ENCODE peak calls at places on chromosome 7, in four cellular contexts. T is iPS DF 6.9; P is prostate gland; N is naive thymus-derived CD4-positive, alpha-beta T cell. G is an unnamed sample.

GRCh38 chr7:116672596-116673503 is 854 bp downstream of the MET start:
- DNase-seq in T (no peak), P (peak; percentile 19), N (no peak), G (peak; percentile 27)

GRCh38 chr7:138951953-138952352 is 29.2 kb downstream of the KIAA1549 start:
- DNase-seq in T (no peak), P (no peak), N (no peak), G (no peak)

GRCh38 chr7:70417061-70417655 is 714.8 kb upstream of the GALNT17 start:
- DNase-seq in T (no peak), P (no peak), N (no peak), G (no peak)

GRCh38 chr7:76069238-76069638 is 21.3 kb downstream of the MDH2 start:
- DNase-seq in T (peak; percentile 54), P (peak; percentile 95), N (no peak), G (peak; percentile 89)

GRCh38 chr7:150362989-150363769 is 5.4 kb upstream of the REPIN1 start:
- DNase-seq in T (no peak), P (no peak), N (no peak), G (no peak)

GRCh38 chr7:27128034-27128433 is 2.5 kb downstream of the HOXA4 start:
- DNase-seq in T (no peak), P (no peak), N (no peak), G (no peak)

GRCh38 chr7:128019330-128019729 is 11.9 kb downstream of the LRRC4 start:
- DNase-seq in T (no peak), P (no peak), N (no peak), G (no peak)

GRCh38 chr7:128217972-128218652 is 23.0 kb upstream of the LEP start:
- DNase-seq in T (no peak), P (no peak), N (no peak), G (no peak)

GRCh38 chr7:109456116-109456515 is 886.4 kb downstream of the DNAJB9 start:
- DNase-seq in T (peak; percentile 20), P (no peak), N (no peak), G (no peak)

GRCh38 chr7:106260136-106260561 is 24.6 kb downstream of the NAMPT start:
- DNase-seq in T (no peak), P (no peak), N (no peak), G (no peak)

GRCh38 chr7:29642494-29643155 is 79.0 kb downstream of the PRR15 start:
- DNase-seq in T (no peak), P (no peak), N (no peak), G (no peak)

GRCh38 chr7:135661311-135662122 is 797 bp upstream of the STMP1 start:
- DNase-seq in T (no peak), P (no peak), N (no peak), G (no peak)

GRCh38 chr7:137888254-137888653 is 41.5 kb upstream of the DGKI start:
- DNase-seq in T (no peak), P (no peak), N (no peak), G (no peak)

GRCh38 chr7:14275346-14275745 is 285.9 kb upstream of the ETV1 start:
- DNase-seq in T (no peak), P (no peak), N (no peak), G (no peak)

GRCh38 chr7:82605247-82605864 is 161.8 kb upstream of the CACNA2D1 start:
- DNase-seq in T (peak; percentile 39), P (no peak), N (no peak), G (no peak)

GRCh38 chr7:100886142-100886935 is 3.2 kb downstream of the UFSP1 start:
- DNase-seq in T (no peak), P (no peak), N (no peak), G (no peak)

GRCh38 chr7:24381919-24382505 is 98.0 kb downstream of the NPY start:
- DNase-seq in T (no peak), P (no peak), N (no peak), G (no peak)

GRCh38 chr7:114759347-114760062 is 162.4 kb upstream of the MDFIC start:
- DNase-seq in T (no peak), P (peak; percentile 5), N (no peak), G (no peak)

GRCh38 chr7:15167912-15168311 is 265.4 kb upstream of the DGKB start:
- DNase-seq in T (no peak), P (no peak), N (no peak), G (no peak)

GRCh38 chr7:96205665-96206064 is 116.2 kb downstream of the SLC25A13 start:
- DNase-seq in T (no peak), P (no peak), N (no peak), G (no peak)
- H3K4me1 ChIP-seq in T (no peaks in the 10 kb centered on the region), P (no peaks in the 10 kb centered on the region), N (no peaks in the 10 kb centered on the region), G (peaks cover 5% of the 10 kb centered on the region)

GRCh38 chr7:8204674-8205377 is 57.1 kb downstream of the ICA1 start:
- DNase-seq in T (no peak), P (no peak), N (no peak), G (no peak)
- H3K27ac ChIP-seq in T (no peak overlapping the region), P (no peak overlapping the region), N (no peak overlapping the region), G (no peak overlapping the region)

DNA sequence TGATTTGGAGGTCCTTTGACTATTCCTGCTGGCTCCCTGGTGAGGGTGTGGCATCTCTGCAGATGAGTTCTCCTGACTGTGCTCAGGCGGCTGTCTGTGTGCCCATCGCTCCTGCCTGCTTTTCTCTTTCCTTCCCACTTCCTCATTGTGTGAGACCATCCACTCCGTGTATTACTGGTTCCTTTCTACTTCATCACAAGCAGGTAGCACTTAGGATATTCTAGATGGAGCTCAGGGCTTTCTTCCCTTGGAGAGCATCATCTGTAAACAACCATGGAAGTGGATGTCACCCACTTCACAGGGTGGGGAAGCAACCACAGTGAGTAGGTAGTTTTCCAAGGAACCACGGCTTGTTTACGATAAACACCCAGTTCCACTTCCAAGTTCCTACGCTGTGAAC is 15.7 kb downstream of the DNAJB6 start:
- DNase-seq in T (no peak), P (no peak), N (no peak), G (no peak)
- H3K4me1 ChIP-seq in T (peaks cover 9% of the 10 kb centered on the region), P (peaks cover 8% of the 10 kb centered on the region), N (peaks cover 43% of the 10 kb centered on the region), G (peaks cover 89% of the 10 kb centered on the region)

GRCh38 chr7:130904031-130904757 is 170.2 kb upstream of the KLF14 start:
- DNase-seq in T (no peak), P (no peak), N (no peak), G (peak; percentile 79)
- H3K27ac ChIP-seq in T (no peak overlapping the region), P (peak overlapping the region; percentile 61), N (no peak overlapping the region), G (peak overlapping the region; percentile 94)

GRCh38 chr7:155963356-155963755 is 151.1 kb upstream of the SHH start:
- DNase-seq in T (no peak), P (no peak), N (no peak), G (no peak)

GRCh38 chr7:155962968-155963300 is 150.7 kb upstream of the SHH start:
- DNase-seq in T (no peak), P (no peak), N (no peak), G (no peak)

GRCh38 chr7:155962191-155962967 is 150.1 kb upstream of the SHH start:
- DNase-seq in T (no peak), P (no peak), N (no peak), G (no peak)

GRCh38 chr7:155959894-155960293 is 147.6 kb upstream of the SHH start:
- DNase-seq in T (no peak), P (no peak), N (no peak), G (no peak)

GRCh38 chr7:155961241-155962190 is 149.3 kb upstream of the SHH start:
- DNase-seq in T (no peak), P (no peak), N (no peak), G (no peak)
- H3K4me1 ChIP-seq in T (no peaks in the 10 kb centered on the region), P (no peaks in the 10 kb centered on the region), N (no peaks in the 10 kb centered on the region), G (no peaks in the 10 kb centered on the region)

GRCh38 chr7:44398506-44398905 is 73.1 kb upstream of the CAMK2B start:
- DNase-seq in T (no peak), P (no peak), N (no peak), G (peak; percentile 89)

GRCh38 chr7:44396931-44397525 is 71.6 kb upstream of the CAMK2B start:
- DNase-seq in T (no peak), P (no peak), N (no peak), G (no peak)

GRCh38 chr7:44400033-44400511 is 74.7 kb upstream of the CAMK2B start:
- DNase-seq in T (no peak), P (no peak), N (no peak), G (no peak)

GRCh38 chr7:44396498-44396897 is 71.1 kb upstream of the CAMK2B start:
- DNase-seq in T (no peak), P (no peak), N (no peak), G (no peak)

DNA sequence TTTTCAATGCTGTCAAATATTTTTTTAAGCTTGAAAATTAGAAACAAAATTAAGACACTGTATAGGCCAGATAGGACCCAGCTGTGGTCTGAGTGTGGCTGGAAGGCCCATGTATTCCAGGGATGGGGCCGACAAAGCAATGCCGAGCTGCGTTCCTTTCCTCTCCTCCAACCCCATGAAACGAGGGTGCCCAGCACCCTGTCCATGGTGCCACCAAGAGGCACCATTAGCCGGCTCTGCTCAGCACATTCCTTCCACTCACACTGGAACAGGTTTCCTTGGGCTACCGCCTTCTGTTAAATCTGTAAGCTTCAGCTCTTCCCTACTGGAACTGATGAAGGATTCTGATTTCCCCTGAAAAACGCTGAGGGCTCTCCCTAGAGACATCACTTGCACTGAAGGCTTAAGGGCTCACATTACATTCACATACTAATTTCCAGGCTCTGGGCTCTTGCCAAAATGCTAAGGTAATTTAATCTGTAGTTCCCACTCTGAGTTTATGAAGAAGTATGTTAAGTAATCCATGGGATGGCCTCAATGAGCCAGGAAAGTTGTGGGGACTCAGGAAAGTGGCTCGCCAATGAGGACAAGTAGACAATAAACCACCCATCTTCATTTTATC is 73.7 kb upstream of the CAMK2B start:
- DNase-seq in T (no peak), P (no peak), N (no peak), G (no peak)
- H3K27ac ChIP-seq in T (no peak overlapping the region), P (no peak overlapping the region), N (no peak overlapping the region), G (peak overlapping the region; percentile 87)

GRCh38 chr7:77315102-77315501 is 101.0 kb downstream of the GSAP start:
- DNase-seq in T (no peak), P (no peak), N (no peak), G (peak; percentile 61)

GRCh38 chr7:77313086-77313485 is 103.1 kb downstream of the GSAP start:
- DNase-seq in T (no peak), P (no peak), N (no peak), G (no peak)

GRCh38 chr7:77316219-77316978 is 99.8 kb downstream of the GSAP start:
- DNase-seq in T (no peak), P (no peak), N (no peak), G (no peak)

GRCh38 chr7:77310982-77311381 is 105.2 kb downstream of the GSAP start:
- DNase-seq in T (no peak), P (no peak), N (no peak), G (no peak)

GRCh38 chr7:77313876-77314480 is 102.2 kb downstream of the GSAP start:
- DNase-seq in T (no peak), P (no peak), N (no peak), G (no peak)
- H3K4me1 ChIP-seq in T (no peaks in the 10 kb centered on the region), P (no peaks in the 10 kb centered on the region), N (no peaks in the 10 kb centered on the region), G (peaks cover 4% of the 10 kb centered on the region)